ENCODE peak calls at places on chromosomes 5 and 9, in five cellular contexts. Z is fibroblast of pulmonary artery, K is A549, J is body of pancreas, F is lower leg skin. X is an unnamed sample.
A peak's percentile ranks its signal among the peaks of the same experiment; 100 is the strongest.

GRCh38 chr5:10880934-10881333 is 119.9 kb upstream of the DAP start:
- DNase-seq in Z (no peak), K (no peak), J (no peak), F (no peak), X (no peak)

GRCh38 chr5:171628344-171628743 is 157.3 kb upstream of the SMIM23 start:
- DNase-seq in Z (no peak), K (no peak), J (no peak), F (no peak), X (no peak)

GRCh38 chr5:50953290-50953689 is 286.9 kb downstream of the PARP8 start:
- DNase-seq in Z (no peak), K (no peak), J (no peak), F (no peak), X (no peak)

GRCh38 chr9:14097215-14097614 is 216.7 kb downstream of the NFIB start:
- DNase-seq in Z (peak; percentile 90), K (no peak), J (peak; percentile 63), F (no peak), X (no peak)

GRCh38 chr9:89935791-89936190 is 331.0 kb downstream of the GADD45G start:
- DNase-seq in Z (no peak), K (no peak), J (no peak), F (peak; percentile 39), X (no peak)

GRCh38 chr9:96241391-96241809 is 60.6 kb downstream of the HSD17B3 start:
- DNase-seq in Z (no peak), K (no peak), J (no peak), F (no peak), X (no peak)

GRCh38 chr5:10724799-10725507 is 36.1 kb downstream of the DAP start:
- DNase-seq in Z (peak; percentile 90), K (peak; percentile 84), J (peak; percentile 86), F (no peak), X (peak; percentile 53)

GRCh38 chr5:37064442-37064841 is 184.7 kb downstream of the CPLANE1 start:
- DNase-seq in Z (no peak), K (no peak), J (no peak), F (no peak), X (no peak)

GRCh38 chr5:166083183-166083959 is 2208.1 kb upstream of the WWC1 start:
- DNase-seq in Z (no peak), K (no peak), J (no peak), F (no peak), X (no peak)

GRCh38 chr9:17065062-17065461 is 69.8 kb upstream of the CNTLN start:
- DNase-seq in Z (peak; percentile 48), K (no peak), J (no peak), F (no peak), X (no peak)

GRCh38 chr5:91433861-91434260 is 50.7 kb upstream of the ARRDC3 start:
- DNase-seq in Z (no peak), K (no peak), J (no peak), F (no peak), X (no peak)

GRCh38 chr5:142024771-142025304 is 12.0 kb upstream of the GNPDA1 start:
- DNase-seq in Z (peak; percentile 83), K (peak; percentile 97), J (peak; percentile 85), F (peak; percentile 79), X (peak; percentile 66)

GRCh38 chr5:157161996-157162395 is 4.1 kb downstream of the GARIN3 start:
- DNase-seq in Z (no peak), K (no peak), J (no peak), F (no peak), X (no peak)

GRCh38 chr9:91908746-91909145 is 41.3 kb downstream of the ROR2 start:
- DNase-seq in Z (no peak), K (no peak), J (no peak), F (no peak), X (peak; percentile 38)

GRCh38 chr9:113682297-113682771 is 193.8 kb upstream of the ZNF618 start:
- DNase-seq in Z (peak; percentile 90), K (peak; percentile 84), J (peak; percentile 89), F (peak; percentile 68), X (peak; percentile 78)

GRCh38 chr5:69136296-69136695 is 30.7 kb upstream of the CCNB1 start:
- DNase-seq in Z (peak; percentile 4), K (no peak), J (no peak), F (no peak), X (no peak)

DNA sequence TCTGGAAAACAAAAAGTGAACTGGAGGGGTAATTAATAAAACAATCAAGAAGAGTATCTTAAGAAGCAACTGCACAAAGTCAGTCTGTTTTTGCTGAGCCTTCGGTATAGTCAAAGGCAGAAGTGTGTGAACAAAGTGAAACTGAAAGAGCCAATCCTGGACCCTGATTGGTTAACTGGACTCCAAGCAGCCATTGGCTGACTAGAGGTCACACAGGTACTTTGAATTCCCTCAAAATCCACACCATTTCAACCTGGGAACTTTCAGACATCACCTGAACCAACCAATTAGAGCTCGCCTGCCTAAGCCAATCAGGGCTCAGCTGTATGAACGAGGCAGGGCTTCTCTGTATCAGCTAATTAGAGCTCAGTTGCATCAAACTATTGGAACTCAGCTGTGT is 286.7 kb downstream of the TLE4 start:
- DNase-seq in Z (peak; percentile 8), K (peak; percentile 33), J (peak; percentile 40), F (no peak), X (no peak)
- H3K4me3 ChIP-seq in Z (no peak overlapping the region), K (no peak overlapping the region), J (no peak overlapping the region), F (no peak overlapping the region), X (no peak overlapping the region)

GRCh38 chr9:76463211-76463610 is 4.2 kb downstream of the GCNT1 start:
- DNase-seq in Z (no peak), K (no peak), J (no peak), F (no peak), X (no peak)

GRCh38 chr9:76464706-76465105 is 5.7 kb downstream of the GCNT1 start:
- DNase-seq in Z (peak; percentile 44), K (no peak), J (no peak), F (no peak), X (no peak)

GRCh38 chr9:76456202-76456926 is 2.6 kb upstream of the GCNT1 start:
- DNase-seq in Z (peak; percentile 46), K (no peak), J (peak; percentile 86), F (no peak), X (no peak)

GRCh38 chr9:76458903-76459690 is at the start of gene GCNT1:
- DNase-seq in Z (peak; percentile 79), K (peak; percentile 88), J (peak; percentile 92), F (peak; percentile 70), X (peak; percentile 54)

GRCh38 chr9:76459691-76460635 is 981 bp downstream of the GCNT1 start:
- DNase-seq in Z (peak; percentile 64), K (peak; percentile 33), J (peak; percentile 40), F (no peak), X (no peak)
- TF ChIP-seq CTCF in Z (peak; percentile 51), K (no peak), J (peak; percentile 35), F (no peak), X (peak; percentile 26)

GRCh38 chr5:81748556-81748955 is 2.3 kb downstream of the SSBP2 start:
- DNase-seq in Z (no peak), K (no peak), J (no peak), F (no peak), X (no peak)

GRCh38 chr5:81749562-81750307 is 1.2 kb downstream of the SSBP2 start:
- DNase-seq in Z (peak; percentile 19), K (peak; percentile 28), J (peak; percentile 21), F (no peak), X (no peak)

GRCh38 chr5:81750308-81751008 is 439 bp downstream of the SSBP2 start:
- DNase-seq in Z (no peak), K (peak; percentile 26), J (peak; percentile 4), F (no peak), X (no peak)

GRCh38 chr5:81751009-81751835 is at the start of gene SSBP2:
- DNase-seq in Z (peak; percentile 100), K (peak; percentile 73), J (peak; percentile 99), F (peak; percentile 99), X (peak; percentile 91)

GRCh38 chr5:81749186-81749561 is 1.7 kb downstream of the SSBP2 start:
- DNase-seq in Z (peak; percentile 42), K (no peak), J (peak; percentile 10), F (no peak), X (no peak)
- H3K4me3 ChIP-seq in Z (peak overlapping the region; percentile 67), K (peak overlapping the region; percentile 92), J (no peak overlapping the region), F (no peak overlapping the region), X (peak overlapping the region; percentile 50)

GRCh38 chr9:117355542-117355941 is 59.3 kb downstream of the ASTN2 start:
- DNase-seq in Z (no peak), K (no peak), J (no peak), F (no peak), X (no peak)
- TF ChIP-seq CTCF in Z (no peak), K (no peak), J (no peak), F (no peak), X (no peak)

GRCh38 chr9:136308262-136309053 is 4.6 kb upstream of the CCDC187 start:
- DNase-seq in Z (no peak), K (no peak), J (no peak), F (no peak), X (no peak)

GRCh38 chr9:136311037-136311432 is 7.1 kb upstream of the CCDC187 start:
- DNase-seq in Z (no peak), K (no peak), J (no peak), F (no peak), X (no peak)

GRCh38 chr9:136310273-136311030 is 6.6 kb upstream of the CCDC187 start:
- DNase-seq in Z (no peak), K (no peak), J (no peak), F (no peak), X (no peak)

GRCh38 chr9:136309806-136310220 is 5.9 kb upstream of the CCDC187 start:
- DNase-seq in Z (no peak), K (no peak), J (no peak), F (no peak), X (no peak)

DNA sequence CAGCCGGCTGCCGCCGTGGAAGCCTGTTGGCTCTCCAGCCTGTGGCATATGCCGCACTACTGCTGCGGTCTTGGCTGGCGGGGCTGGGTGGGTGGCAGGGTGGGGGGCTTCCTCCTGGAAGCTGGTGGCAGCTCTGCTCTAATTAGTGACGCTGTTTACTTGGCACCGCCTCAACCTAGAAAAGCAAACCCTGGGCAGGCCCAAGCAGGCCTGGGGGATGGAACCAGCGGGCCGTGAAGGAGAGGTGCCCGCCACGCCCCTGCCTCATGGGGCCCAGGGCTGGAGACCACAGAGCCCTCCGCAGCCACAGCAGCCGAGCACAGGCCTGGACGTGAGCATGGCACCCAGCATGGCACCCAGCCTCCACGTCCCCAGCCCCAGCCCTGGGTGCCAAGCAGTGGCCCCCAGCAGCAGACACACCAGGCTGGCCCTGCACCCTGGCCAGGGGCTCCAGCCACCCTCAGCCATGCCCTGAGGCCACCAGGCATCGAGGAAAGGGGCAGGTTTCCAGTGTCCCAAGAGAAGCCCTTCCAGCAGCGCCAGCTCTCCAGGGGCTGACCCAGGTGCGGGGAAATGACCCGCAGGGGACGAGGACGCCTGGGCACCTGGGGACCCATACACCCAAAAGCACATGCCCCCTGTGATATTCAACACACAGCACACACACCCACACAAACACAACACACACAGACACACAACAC is 5.4 kb upstream of the CCDC187 start:
- DNase-seq in Z (no peak), K (no peak), J (no peak), F (no peak), X (no peak)
- H3K4me3 ChIP-seq in Z (no peak overlapping the region), K (no peak overlapping the region), J (no peak overlapping the region), F (no peak overlapping the region), X (no peak overlapping the region)

X was measured in HFF-Myc.